ENCODE peak calls at places on chromosomes 5 and 9, in six cellular contexts. S is AG08395, U is NCI-H2171 treated with DMSO at 0.1 percent for 48 hours, H is NCI-H1092, G is neural progenitor cell, V is aorta. B is an unnamed sample.

GRCh38 chr5:143505354-143505753 is 101.9 kb upstream of the NR3C1 start:
- DNase-seq in S (no peak), U (no peak), H (no peak), G (no peak), V (no peak), B (no peak)

GRCh38 chr9:127720031-127720864 is 4.4 kb downstream of the TTC16 start:
- DNase-seq in S (no peak), U (no peak), H (no peak), G (no peak), V (no peak), B (no peak)

GRCh38 chr5:37619353-37619752 is 220.5 kb downstream of the GDNF start:
- DNase-seq in S (peak; percentile 43), U (no peak), H (no peak), G (no peak), V (no peak), B (no peak)

GRCh38 chr9:137972988-137973470 is 95.4 kb downstream of the CACNA1B start:
- DNase-seq in S (no peak), U (no peak), H (no peak), G (no peak), V (peak; percentile 51), B (peak; percentile 54)

GRCh38 chr9:88186495-88187110 is 48.3 kb upstream of the SPATA31C2 start:
- DNase-seq in S (no peak), U (no peak), H (no peak), G (no peak), V (no peak), B (no peak)

GRCh38 chr5:103569313-103570060 is 6.9 kb upstream of the NUDT12 start:
- DNase-seq in S (no peak), U (peak; percentile 18), H (no peak), G (no peak), V (no peak), B (no peak)

GRCh38 chr5:24998641-24999040 is 353.9 kb upstream of the CDH10 start:
- DNase-seq in S (no peak), U (no peak), H (no peak), G (no peak), V (no peak), B (no peak)

GRCh38 chr5:34655354-34655991 is 655 bp upstream of the RAI14 start:
- DNase-seq in S (peak; percentile 60), U (peak; percentile 28), H (no peak), G (peak; percentile 59), V (no peak), B (no peak)

GRCh38 chr5:4698596-4698995 is 441.5 kb upstream of the ADAMTS16 start:
- DNase-seq in S (no peak), U (no peak), H (no peak), G (no peak), V (no peak), B (no peak)

GRCh38 chr9:104361207-104361606 is 142.9 kb upstream of the OR13F1 start:
- DNase-seq in S (no peak), U (no peak), H (no peak), G (no peak), V (no peak), B (no peak)

GRCh38 chr9:126459965-126460843 is 133.6 kb downstream of the MVB12B start:
- DNase-seq in S (no peak), U (no peak), H (no peak), G (no peak), V (no peak), B (no peak)

GRCh38 chr5:154181156-154181555 is 9.4 kb upstream of the GALNT10 start:
- DNase-seq in S (no peak), U (no peak), H (no peak), G (no peak), V (no peak), B (no peak)

GRCh38 chr5:149581192-149581861 is at the start of gene ARHGEF37:
- DNase-seq in S (peak; percentile 58), U (peak; percentile 30), H (peak; percentile 64), G (peak; percentile 63), V (peak; percentile 95), B (peak; percentile 94)

GRCh38 chr9:2711716-2712115 is 5.6 kb upstream of the KCNV2 start:
- DNase-seq in S (no peak), U (no peak), H (no peak), G (no peak), V (no peak), B (no peak)

GRCh38 chr5:122401991-122402710 is 90.1 kb downstream of the SNCAIP start:
- DNase-seq in S (no peak), U (peak; percentile 50), H (no peak), G (no peak), V (no peak), B (no peak)

GRCh38 chr9:126690431-126691051 is 76.8 kb downstream of the LMX1B start:
- DNase-seq in S (no peak), U (peak; percentile 17), H (no peak), G (peak; percentile 78), V (peak; percentile 57), B (no peak)

GRCh38 chr5:61256474-61256873 is 75.6 kb upstream of the ZSWIM6 start:
- DNase-seq in S (no peak), U (no peak), H (no peak), G (no peak), V (peak; percentile 78), B (no peak)

GRCh38 chr9:132055756-132056155 is 23.9 kb downstream of the MED27 start:
- DNase-seq in S (no peak), U (peak; percentile 54), H (no peak), G (no peak), V (no peak), B (no peak)

GRCh38 chr9:113233146-113233545 is 11.8 kb downstream of the SLC31A1 start:
- DNase-seq in S (no peak), U (no peak), H (no peak), G (no peak), V (no peak), B (no peak)

GRCh38 chr9:6226696-6227095 is 11.1 kb downstream of the IL33 start:
- DNase-seq in S (no peak), U (no peak), H (no peak), G (no peak), V (no peak), B (no peak)

GRCh38 chr9:91144782-91145181 is 216.9 kb downstream of the AUH start:
- DNase-seq in S (peak; percentile 72), U (no peak), H (no peak), G (no peak), V (no peak), B (no peak)

GRCh38 chr5:139651863-139652787 is 4.0 kb downstream of the CXXC5 start:
- DNase-seq in S (peak; percentile 81), U (peak; percentile 59), H (no peak), G (peak; percentile 90), V (peak; percentile 94), B (peak; percentile 88)

GRCh38 chr5:72166070-72166979 is 59.0 kb downstream of the MAP1B start:
- DNase-seq in S (peak; percentile 39), U (peak; percentile 19), H (peak; percentile 31), G (peak; percentile 80), V (peak; percentile 81), B (no peak)

GRCh38 chr5:9626955-9627354 is 3.2 kb downstream of the TAS2R1 start:
- DNase-seq in S (no peak), U (no peak), H (no peak), G (no peak), V (no peak), B (no peak)